ENCODE peak calls at places on chromosomes 13 and 19, in ten cellular contexts. B is T-helper 9 cell; E is testis; A is ureter; P is Daoy; X is astrocyte of the hippocampus; F is endothelial cell; C is activated CD8-positive, alpha-beta memory T cell treated with anti-CD3 and anti-CD28 coated beads for 1 hour; Z is activated naive CD4-positive, alpha-beta T cell treated with anti-CD3 and anti-CD28 coated beads, Interleukin-2, amount 50 U/mL, for 72 hours; D is spleen. Q is an unnamed sample.

GRCh38 chr19:4267901-4268815 is 10.9 kb upstream of the SHD start:
- DNase-seq in B (no peak), E (no peak), F (no peak), P (no peak), A (peak), C (no peak), D (no peak), Z (no peak), X (no peak), Q (no peak)

GRCh38 chr19:49590071-49590970 is 661 bp upstream of the PRR12 start:
- DNase-seq in A (peak), Z (peak), E (peak), F (peak), C (peak), X (peak), D (peak), B (peak), P (peak), Q (peak)

GRCh38 chr19:39677931-39678889 is 22.5 kb downstream of the LGALS16 start:
- DNase-seq in A (no peak), C (no peak), P (peak), X (no peak), B (no peak), Z (no peak), F (no peak), D (no peak), E (no peak), Q (peak)

GRCh38 chr19:389935-390289 is 19.0 kb downstream of the C2CD4C start:
- DNase-seq in F (no peak), P (no peak), Z (no peak), B (no peak), X (no peak), D (peak), E (no peak), C (no peak), A (no peak), Q (no peak)

GRCh38 chr13:114134111-114134943 is 1.9 kb upstream of the RASA3 start:
- DNase-seq in Z (no peak), B (no peak), P (no peak), A (no peak), C (no peak), F (no peak), D (peak), E (no peak), X (no peak), Q (no peak)

GRCh38 chr13:107003911-107004310 is 436.0 kb upstream of the ARGLU1 start:
- DNase-seq in D (no peak), E (no peak), F (no peak), A (no peak), Z (no peak), B (no peak), P (no peak), C (no peak), X (no peak), Q (no peak)

GRCh38 chr19:58056261-58056660 is 2.8 kb upstream of the ZNF135 start:
- DNase-seq in P (no peak), D (no peak), F (no peak), A (no peak), X (no peak), E (no peak), C (no peak), Z (no peak), B (no peak), Q (no peak)

GRCh38 chr13:99159331-99160061 is 41.2 kb upstream of the UBAC2 start:
- DNase-seq in X (no peak), E (no peak), F (no peak), C (no peak), D (no peak), Z (no peak), A (no peak), B (no peak), P (no peak), Q (no peak)

GRCh38 chr19:48608798-48609263 is 2.3 kb downstream of the SPACA4 start:
- DNase-seq in E (no peak), C (no peak), B (peak), X (peak), Z (no peak), F (peak), D (peak), P (peak), A (no peak), Q (no peak)

GRCh38 chr19:33132425-33132824 is 511 bp downstream of the WDR88 start:
- DNase-seq in B (no peak), F (peak), E (no peak), P (no peak), D (no peak), Z (no peak), C (no peak), A (no peak), X (no peak), Q (no peak)

GRCh38 chr13:109945206-109945960 is 159.0 kb upstream of the IRS2 start:
- DNase-seq in X (peak), D (no peak), B (no peak), P (no peak), Z (no peak), E (no peak), C (no peak), F (no peak), A (no peak), Q (peak)

GRCh38 chr19:41936416-41936850 is 8.2 kb upstream of the ERFL start:
- DNase-seq in C (no peak), B (no peak), A (no peak), X (no peak), Z (no peak), P (peak), E (no peak), D (no peak), F (no peak), Q (no peak)

GRCh38 chr19:8397291-8397690 is 7.1 kb downstream of the RAB11B start:
- DNase-seq in C (no peak), Z (no peak), D (no peak), A (no peak), B (no peak), F (no peak), P (no peak), X (no peak), E (no peak), Q (no peak)

GRCh38 chr13:109468123-109468522 is 318.3 kb downstream of the IRS2 start:
- DNase-seq in A (no peak), B (no peak), F (no peak), C (no peak), P (no peak), X (no peak), Z (no peak), E (no peak), D (no peak), Q (no peak)

GRCh38 chr19:6359517-6359916 is 1.8 kb upstream of the CLPP start:
- DNase-seq in C (no peak), F (no peak), E (no peak), X (no peak), A (no peak), B (no peak), D (no peak), Z (no peak), P (no peak), Q (no peak)

GRCh38 chr19:5078666-5079409 is 109.9 kb downstream of the KDM4B start:
- DNase-seq in C (no peak), D (no peak), E (no peak), B (no peak), F (no peak), X (no peak), A (no peak), P (no peak), Z (no peak), Q (no peak)

GRCh38 chr19:958967-959685 is 25.0 kb upstream of the WDR18 start:
- DNase-seq in A (no peak), P (peak), C (no peak), Z (peak), X (no peak), F (no peak), D (no peak), E (no peak), B (no peak), Q (no peak)

GRCh38 chr13:51608857-51609406 is 24.7 kb downstream of the WDFY2 start:
- DNase-seq in C (no peak), P (no peak), X (no peak), Z (no peak), B (no peak), F (no peak), D (no peak), E (no peak), A (no peak), Q (no peak)

GRCh38 chr13:111853146-111853545 is 213.8 kb upstream of the SOX1 start:
- DNase-seq in C (no peak), A (no peak), E (no peak), P (no peak), Z (no peak), X (no peak), B (no peak), D (no peak), F (no peak), Q (no peak)

GRCh38 chr13:80465321-80465720 is 124.4 kb upstream of the SPRY2 start:
- DNase-seq in D (no peak), C (no peak), E (no peak), Z (no peak), A (no peak), B (no peak), F (no peak), P (no peak), X (no peak), Q (no peak)

GRCh38 chr13:30196025-30196424 is 111.3 kb downstream of the KATNAL1 start:
- DNase-seq in E (no peak), P (peak), B (no peak), D (no peak), Z (no peak), A (no peak), F (no peak), C (no peak), X (peak), Q (no peak)

GRCh38 chr13:25744176-25744575 is 307.6 kb downstream of the SHISA2 start:
- DNase-seq in P (no peak), D (no peak), E (no peak), X (no peak), A (no peak), B (no peak), Z (no peak), C (no peak), F (no peak), Q (no peak)

GRCh38 chr13:96811049-96811448 is 183.2 kb downstream of the OXGR1 start:
- DNase-seq in D (no peak), C (no peak), A (no peak), Z (no peak), E (no peak), P (no peak), F (no peak), B (no peak), X (no peak), Q (no peak)

GRCh38 chr13:49216334-49216733 is 3.8 kb upstream of the MLNR start:
- DNase-seq in P (no peak), C (no peak), B (no peak), Z (no peak), X (no peak), A (no peak), F (no peak), E (no peak), D (no peak), Q (no peak)

GRCh38 chr19:36771275-36772231 is 1.1 kb downstream of the ZNF850 start:
- DNase-seq in X (peak), A (peak), Z (peak), F (peak), E (peak), D (peak), C (no peak), P (peak), B (no peak), Q (peak)